ENCODE peak calls at places on chromosomes 3 and 15, in seven cellular contexts. M, Z, A, K, P, Y and Q are unnamed samples.
A peak's percentile ranks its signal among the peaks of the same experiment; 100 is the strongest.

GRCh38 chr15:55108858-55109518 is 87.8 kb downstream of the RSL24D1 start:
- DNase-seq in M (peak; percentile 35), Z (no peak), A (peak; percentile 34), K (peak; percentile 22), P (peak; percentile 67), Y (peak; percentile 53), Q (peak; percentile 56)

GRCh38 chr15:41876007-41876406 is 17.8 kb downstream of the SPTBN5 start:
- DNase-seq in M (no peak), Z (no peak), A (no peak), K (no peak), P (no peak), Y (no peak), Q (no peak)

GRCh38 chr3:38730281-38730680 is 80.8 kb upstream of the SCN5A start:
- DNase-seq in M (no peak), Z (no peak), A (no peak), K (no peak), P (no peak), Y (no peak), Q (no peak)

GRCh38 chr15:40914013-40914412 is 15.1 kb upstream of the DLL4 start:
- DNase-seq in M (no peak), Z (no peak), A (no peak), K (no peak), P (no peak), Y (no peak), Q (no peak)

GRCh38 chr15:77860101-77860691 is 217.3 kb downstream of the TBC1D2B start:
- DNase-seq in M (no peak), Z (no peak), A (no peak), K (no peak), P (no peak), Y (no peak), Q (no peak)

GRCh38 chr3:64595253-64595694 is 92.5 kb downstream of the ADAMTS9 start:
- DNase-seq in M (no peak), Z (no peak), A (no peak), K (no peak), P (no peak), Y (peak; percentile 13), Q (no peak)

GRCh38 chr3:194782767-194783404 is 97.2 kb downstream of the FAM43A start:
- DNase-seq in M (no peak), Z (peak; percentile 60), A (peak; percentile 26), K (no peak), P (no peak), Y (peak; percentile 89), Q (no peak)

GRCh38 chr3:169964176-169964575 is 2.4 kb upstream of the SEC62 start:
- DNase-seq in M (no peak), Z (no peak), A (no peak), K (no peak), P (no peak), Y (peak; percentile 14), Q (no peak)

GRCh38 chr15:58423858-58424608 is 7.8 kb upstream of the LIPC start:
- DNase-seq in M (no peak), Z (no peak), A (no peak), K (no peak), P (no peak), Y (no peak), Q (no peak)

GRCh38 chr3:27596920-27597319 is 112.7 kb upstream of the SLC4A7 start:
- DNase-seq in M (no peak), Z (no peak), A (no peak), K (no peak), P (no peak), Y (no peak), Q (no peak)

GRCh38 chr3:14148041-14148985 is 23.5 kb downstream of the TMEM43 start:
- DNase-seq in M (no peak), Z (no peak), A (no peak), K (no peak), P (no peak), Y (no peak), Q (no peak)

GRCh38 chr3:119664850-119665379 is 4.5 kb upstream of the POPDC2 start:
- DNase-seq in M (no peak), Z (no peak), A (no peak), K (no peak), P (no peak), Y (no peak), Q (no peak)